ENCODE peak calls at places on chromosomes 4 and X, in nine cellular contexts. Z is adrenal gland; R is colonic mucosa; X is CD8-positive, alpha-beta T cell; B is upper lobe of right lung; I is cardiac muscle cell; Y is left ventricle myocardium inferior; O is lower lobe of right lung; U is fibroblast of lung. E is an unnamed sample. For H3K27me3, the result is how much of the 10 kb centered on the place peaks cover.

GRCh38 chrX:153766871-153767673 is 3.0 kb downstream of the PLXNB3 start:
- DNase-seq in Z (peak), R (no peak), X (no peak), B (peak), I (no peak), Y (no peak), O (peak), U (no peak), E (no peak)

GRCh38 chrX:104707572-104707971 is 141.6 kb downstream of the IL1RAPL2 start:
- DNase-seq in Z (no peak), R (no peak), X (no peak), B (no peak), I (no peak), Y (no peak), O (no peak), U (peak), E (no peak)

GRCh38 chr4:4488405-4489404 is 53.1 kb downstream of the STX18 start:
- DNase-seq in Z (peak), R (peak), X (peak), B (no peak), I (peak), Y (peak), O (no peak), U (peak), E (peak)

GRCh38 chrX:50180073-50180940 is 20.5 kb downstream of the AKAP4 start:
- DNase-seq in Z (no peak), R (no peak), X (no peak), B (no peak), I (no peak), Y (no peak), O (no peak), U (no peak), E (peak)

GRCh38 chr4:185761352-185762235 is 50.4 kb downstream of the SORBS2 start:
- DNase-seq in Z (peak), R (no peak), X (no peak), B (no peak), I (peak), Y (no peak), O (no peak), U (no peak), E (no peak)

GRCh38 chr4:172515266-172515879 is 653.2 kb upstream of the GALNT7 start:
- DNase-seq in Z (no peak), R (no peak), X (no peak), B (no peak), I (no peak), Y (no peak), O (no peak), U (peak), E (no peak)

GRCh38 chr4:22339491-22339890 is 176.4 kb downstream of the ADGRA3 start:
- DNase-seq in Z (no peak), R (no peak), X (no peak), B (no peak), I (no peak), Y (no peak), O (no peak), U (no peak), E (no peak)

GRCh38 chrX:40105016-40105790 is 7.4 kb upstream of the BCOR start:
- DNase-seq in Z (peak), R (no peak), X (no peak), B (peak), I (peak), Y (peak), O (peak), U (peak), E (peak)

GRCh38 chrX:97563531-97564133 is 679.9 kb downstream of the RPA4 start:
- DNase-seq in Z (peak), R (peak), X (peak), B (no peak), I (peak), Y (peak), O (peak), U (peak), E (peak)

GRCh38 chrX:68895339-68896250 is 66.8 kb downstream of the EFNB1 start:
- DNase-seq in Z (peak), R (peak), X (no peak), B (no peak), I (peak), Y (no peak), O (peak), U (peak), E (peak)

GRCh38 chr4:89044147-89044900 is 12.7 kb downstream of the FAM13A start:
- DNase-seq in Z (no peak), R (no peak), X (no peak), B (no peak), I (no peak), Y (no peak), O (no peak), U (no peak), E (no peak)

GRCh38 chr4:24235609-24236008 is 345.8 kb upstream of the PPARGC1A start:
- DNase-seq in Z (no peak), R (peak), X (no peak), B (no peak), I (no peak), Y (no peak), O (no peak), U (peak), E (no peak)

GRCh38 chrX:107827852-107828251 is 2.2 kb downstream of the MID2 start:
- DNase-seq in Z (no peak), R (no peak), X (no peak), B (no peak), I (no peak), Y (no peak), O (no peak), U (no peak), E (no peak)
- H3K27me3 ChIP-seq in Z (under half), R (under half), X (under half), B (under half), I (under half), Y (under half), O (under half), U (under half), E (under half)

GRCh38 chrX:47751670-47752069 is 85.0 kb upstream of the ZNF81 start:
- DNase-seq in Z (peak), R (peak), X (no peak), B (peak), I (peak), Y (peak), O (peak), U (peak), E (peak)
- TF ChIP-seq CTCF in Z (peak), R (peak), X (no peak), B (peak), I (peak), Y (peak), O (peak), U (no peak), E (peak)

DNA sequence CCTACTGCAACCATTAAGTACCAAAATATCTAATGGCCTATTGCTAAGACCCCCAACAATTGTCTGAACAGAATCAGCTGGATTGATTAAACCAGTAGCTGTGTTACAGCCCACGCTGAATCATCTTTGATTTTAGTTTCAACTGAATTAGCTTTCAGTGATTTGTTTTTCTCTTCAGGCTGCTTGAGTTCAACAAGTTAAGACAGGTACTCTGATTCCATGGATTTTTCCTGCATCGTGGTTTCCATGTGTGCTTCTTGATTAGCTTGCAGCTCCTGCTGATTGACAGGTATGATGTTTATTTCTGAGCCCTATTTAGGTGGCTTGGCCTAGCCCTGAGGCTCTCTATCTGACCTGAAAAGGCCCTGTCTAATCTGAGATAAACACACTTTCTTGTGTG is 91.3 kb downstream of the GUCY2F start:
- DNase-seq in Z (no peak), R (no peak), X (no peak), B (no peak), I (no peak), Y (no peak), O (no peak), U (no peak), E (no peak)
- H3K27me3 ChIP-seq in Z (under half), R (under half), X (under half), B (under half), I (under half), Y (under half), O (under half), U (under half), E (under half)

DNA sequence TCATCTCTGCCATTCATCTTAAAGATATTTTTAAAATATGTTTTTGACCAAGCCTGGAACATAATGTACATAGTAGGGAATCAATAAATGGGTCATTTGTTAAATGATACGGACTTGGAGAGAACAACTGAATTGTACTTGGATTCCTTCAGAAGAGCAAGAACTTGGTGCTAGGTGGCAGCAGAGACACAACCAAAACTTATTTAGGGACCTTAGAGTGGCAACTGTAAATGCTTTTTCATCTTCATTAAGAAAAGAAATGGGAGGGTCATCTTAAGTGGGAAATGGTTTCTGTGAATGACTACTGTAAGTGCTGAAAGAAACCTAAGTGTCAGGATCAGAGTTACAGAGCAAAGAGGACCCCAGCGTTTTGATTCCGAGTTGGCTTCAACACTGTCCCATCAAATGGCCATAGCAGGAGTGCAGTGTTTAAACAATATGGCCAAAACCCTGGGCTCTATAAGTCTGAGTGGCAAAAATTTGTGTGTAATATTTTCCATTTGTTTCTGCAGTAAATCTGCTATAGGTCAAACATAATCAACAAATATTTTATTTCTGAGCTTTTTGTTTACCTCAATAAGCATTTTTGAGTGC is 213.6 kb downstream of the PALLD start:
- DNase-seq in Z (peak), R (peak), X (no peak), B (no peak), I (peak), Y (no peak), O (no peak), U (peak), E (peak)
- TF ChIP-seq CTCF in Z (peak), R (peak), X (no peak), B (peak), I (peak), Y (peak), O (peak), U (peak), E (peak)

E was measured in body of pancreas.